ENCODE peak calls at places on chromosome 20, in four cellular contexts. One of them, this sample, is unnamed.

GRCh38 chr20:56418385-56418861 is 6.4 kb downstream of the CASS4 start:
- DNase-seq in fibroblast of pulmonary artery: peak
- DNase-seq in skeletal muscle cell: no peak
- DNase-seq in HepG2: no peak
- DNase-seq in this sample: no peak

GRCh38 chr20:51386586-51386985 is 155.9 kb downstream of the NFATC2 start:
- DNase-seq in fibroblast of pulmonary artery: no peak
- DNase-seq in skeletal muscle cell: no peak
- DNase-seq in HepG2: no peak
- DNase-seq in this sample: no peak

GRCh38 chr20:51091564-51092195 is 68.8 kb upstream of the KCNG1 start:
- DNase-seq in fibroblast of pulmonary artery: no peak
- DNase-seq in skeletal muscle cell: no peak
- DNase-seq in HepG2: no peak
- DNase-seq in this sample: no peak

GRCh38 chr20:7195704-7196103 is 428.2 kb downstream of the BMP2 start:
- DNase-seq in fibroblast of pulmonary artery: peak
- DNase-seq in skeletal muscle cell: peak
- DNase-seq in HepG2: no peak
- DNase-seq in this sample: no peak

GRCh38 chr20:14775778-14776177 is 438.4 kb upstream of the FLRT3 start:
- DNase-seq in fibroblast of pulmonary artery: peak
- DNase-seq in skeletal muscle cell: peak
- DNase-seq in HepG2: peak
- DNase-seq in this sample: no peak

GRCh38 chr20:33443006-33443511 is 504 bp downstream of the SNTA1 start:
- DNase-seq in fibroblast of pulmonary artery: no peak
- DNase-seq in skeletal muscle cell: no peak
- DNase-seq in HepG2: no peak
- DNase-seq in this sample: peak

GRCh38 chr20:3932277-3933073 is 43.3 kb downstream of the PANK2 start:
- DNase-seq in fibroblast of pulmonary artery: no peak
- DNase-seq in skeletal muscle cell: no peak
- DNase-seq in HepG2: no peak
- DNase-seq in this sample: no peak

GRCh38 chr20:37503256-37503927 is 17.7 kb upstream of the NNAT start:
- DNase-seq in fibroblast of pulmonary artery: no peak
- DNase-seq in skeletal muscle cell: no peak
- DNase-seq in HepG2: no peak
- DNase-seq in this sample: peak

GRCh38 chr20:588476-588875 is 21.6 kb downstream of the TCF15 start:
- DNase-seq in fibroblast of pulmonary artery: no peak
- DNase-seq in skeletal muscle cell: no peak
- DNase-seq in HepG2: no peak
- DNase-seq in this sample: no peak

GRCh38 chr20:41571006-41571405 is 47.2 kb downstream of the CHD6 start:
- DNase-seq in fibroblast of pulmonary artery: no peak
- DNase-seq in skeletal muscle cell: no peak
- DNase-seq in HepG2: no peak
- DNase-seq in this sample: no peak

GRCh38 chr20:17014217-17014616 is 212.6 kb upstream of the PCSK2 start:
- DNase-seq in fibroblast of pulmonary artery: no peak
- DNase-seq in skeletal muscle cell: no peak
- DNase-seq in HepG2: no peak
- DNase-seq in this sample: no peak

DNA sequence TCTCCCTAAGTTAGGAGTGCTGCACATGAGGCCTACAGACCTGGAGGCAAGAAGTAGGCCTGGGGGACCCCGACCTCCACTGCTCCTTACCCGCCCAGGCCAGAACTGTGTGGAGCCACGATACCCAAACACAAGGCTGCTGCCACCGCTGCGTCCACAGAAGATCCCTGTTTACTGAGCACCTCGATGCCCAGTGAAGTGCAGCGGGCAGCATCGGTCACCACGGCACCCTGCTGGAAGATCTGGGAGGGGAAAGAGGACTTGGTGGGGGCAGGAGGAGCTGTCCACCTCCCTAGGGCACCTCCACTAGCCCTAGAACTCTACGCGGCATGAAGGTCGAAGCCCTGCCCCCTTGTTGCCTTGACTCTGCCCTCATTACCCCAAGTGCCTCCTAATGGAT is 9.9 kb downstream of the GGT7 start:
- DNase-seq in fibroblast of pulmonary artery: no peak
- DNase-seq in skeletal muscle cell: no peak
- DNase-seq in HepG2: no peak
- DNase-seq in this sample: no peak
- H3K4me3 ChIP-seq in fibroblast of pulmonary artery: no peak
- H3K4me3 ChIP-seq in skeletal muscle cell: no peak
- H3K4me3 ChIP-seq in HepG2: no peak
- H3K4me3 ChIP-seq in this sample: no peak

DNA sequence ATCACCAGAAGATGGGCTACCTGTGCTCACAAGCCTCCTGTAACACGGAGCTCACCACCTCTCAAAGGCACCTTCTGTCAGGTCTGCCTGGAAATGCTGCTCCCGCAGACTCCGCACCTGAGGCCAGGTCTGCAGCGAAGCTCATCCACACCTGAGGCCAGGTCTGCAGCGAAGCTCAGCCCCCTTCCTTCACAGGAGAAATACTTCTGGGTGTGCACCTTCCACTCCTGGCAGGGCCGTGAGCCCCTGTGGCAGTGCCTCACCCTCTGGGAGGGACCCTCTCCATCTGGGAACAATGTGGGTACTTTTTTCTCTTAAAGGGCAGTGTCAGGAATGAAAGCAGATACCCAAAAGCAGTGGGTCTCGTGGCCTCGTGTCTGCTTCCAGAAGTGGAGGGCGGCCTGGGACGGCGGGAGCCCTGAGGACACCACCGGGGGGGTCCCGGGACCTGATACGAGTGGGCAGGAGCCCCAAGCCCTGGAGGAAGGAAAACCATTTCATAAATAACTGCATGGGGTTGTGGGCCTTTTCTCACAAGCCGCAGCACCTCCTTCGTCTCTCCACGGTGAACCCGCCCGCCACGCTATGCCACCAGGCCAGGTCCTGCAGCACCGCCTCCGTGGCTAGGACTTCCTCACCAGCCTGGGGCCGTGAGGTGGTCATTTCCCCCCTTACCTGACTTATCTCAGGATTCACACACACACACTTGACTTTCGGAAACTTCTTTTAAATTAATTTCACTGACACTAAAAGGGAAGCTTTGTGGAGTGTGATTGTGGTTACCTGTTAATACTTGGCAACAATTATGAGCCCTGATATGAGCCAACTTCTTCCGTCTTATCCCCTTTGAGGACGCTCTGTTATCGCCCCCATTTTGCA is 1.2 kb upstream of the SLCO4A1 start:
- DNase-seq in fibroblast of pulmonary artery: no peak
- DNase-seq in skeletal muscle cell: no peak
- DNase-seq in HepG2: no peak
- DNase-seq in this sample: no peak
- H3K4me3 ChIP-seq in fibroblast of pulmonary artery: no peak
- H3K4me3 ChIP-seq in skeletal muscle cell: no peak
- H3K4me3 ChIP-seq in HepG2: no peak
- H3K4me3 ChIP-seq in this sample: peak

GRCh38 chr20:38930242-38930569 is 4.0 kb downstream of the FAM83D start:
- DNase-seq in fibroblast of pulmonary artery: no peak
- DNase-seq in skeletal muscle cell: no peak
- DNase-seq in HepG2: no peak
- DNase-seq in this sample: no peak
- H3K4me3 ChIP-seq in fibroblast of pulmonary artery: no peak
- H3K4me3 ChIP-seq in skeletal muscle cell: no peak
- H3K4me3 ChIP-seq in HepG2: no peak
- H3K4me3 ChIP-seq in this sample: no peak

GRCh38 chr20:13213335-13213734 is 7.7 kb upstream of the ISM1 start:
- DNase-seq in fibroblast of pulmonary artery: no peak
- DNase-seq in skeletal muscle cell: no peak
- DNase-seq in HepG2: no peak
- DNase-seq in this sample: no peak

GRCh38 chr20:13212750-13213149 is 8.3 kb upstream of the ISM1 start:
- DNase-seq in fibroblast of pulmonary artery: no peak
- DNase-seq in skeletal muscle cell: no peak
- DNase-seq in HepG2: no peak
- DNase-seq in this sample: no peak

GRCh38 chr20:13207016-13207415 is 14.1 kb upstream of the ISM1 start:
- DNase-seq in fibroblast of pulmonary artery: no peak
- DNase-seq in skeletal muscle cell: no peak
- DNase-seq in HepG2: no peak
- DNase-seq in this sample: no peak

GRCh38 chr20:13216533-13216932 is 4.5 kb upstream of the ISM1 start:
- DNase-seq in fibroblast of pulmonary artery: no peak
- DNase-seq in skeletal muscle cell: no peak
- DNase-seq in HepG2: no peak
- DNase-seq in this sample: no peak

DNA sequence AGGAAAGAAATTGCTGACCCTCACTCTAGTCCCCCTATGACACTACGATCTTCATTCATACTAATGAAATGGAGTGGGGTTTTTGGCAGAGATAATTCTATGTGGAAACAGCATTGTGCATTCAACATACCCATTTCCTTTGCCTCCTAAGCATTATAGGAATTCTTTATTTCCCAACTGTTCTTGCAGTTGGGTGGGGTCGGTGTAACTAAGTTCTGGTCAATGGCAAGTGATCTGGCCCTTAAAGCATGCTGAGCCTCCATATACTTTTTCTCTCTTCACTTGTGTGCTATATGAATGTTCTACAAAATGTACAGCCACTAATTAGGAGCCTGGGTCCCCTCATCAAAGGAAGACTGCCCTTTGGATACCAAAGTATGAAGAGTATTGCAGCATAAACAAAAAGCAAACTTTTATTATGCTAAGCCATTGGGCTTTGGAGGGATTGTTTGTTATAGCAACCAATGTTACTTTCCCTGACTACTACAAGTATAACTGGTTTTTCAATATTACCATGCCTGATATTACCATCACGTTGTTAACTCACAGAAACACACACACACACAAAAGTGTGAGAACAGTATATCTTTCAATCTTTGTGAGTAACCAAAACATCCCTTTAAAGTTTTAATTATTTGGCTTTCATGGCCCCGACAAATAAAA is 9.0 kb upstream of the ISM1 start:
- DNase-seq in fibroblast of pulmonary artery: no peak
- DNase-seq in skeletal muscle cell: no peak
- DNase-seq in HepG2: no peak
- DNase-seq in this sample: no peak
- H3K4me3 ChIP-seq in fibroblast of pulmonary artery: no peak
- H3K4me3 ChIP-seq in skeletal muscle cell: no peak
- H3K4me3 ChIP-seq in HepG2: no peak
- H3K4me3 ChIP-seq in this sample: no peak

GRCh38 chr20:64065062-64065972 is 2.3 kb downstream of the TCEA2 start:
- DNase-seq in fibroblast of pulmonary artery: no peak
- DNase-seq in skeletal muscle cell: no peak
- DNase-seq in HepG2: no peak
- DNase-seq in this sample: no peak
- H3K4me3 ChIP-seq in fibroblast of pulmonary artery: no peak
- H3K4me3 ChIP-seq in skeletal muscle cell: no peak
- H3K4me3 ChIP-seq in HepG2: peak
- H3K4me3 ChIP-seq in this sample: no peak

DNA sequence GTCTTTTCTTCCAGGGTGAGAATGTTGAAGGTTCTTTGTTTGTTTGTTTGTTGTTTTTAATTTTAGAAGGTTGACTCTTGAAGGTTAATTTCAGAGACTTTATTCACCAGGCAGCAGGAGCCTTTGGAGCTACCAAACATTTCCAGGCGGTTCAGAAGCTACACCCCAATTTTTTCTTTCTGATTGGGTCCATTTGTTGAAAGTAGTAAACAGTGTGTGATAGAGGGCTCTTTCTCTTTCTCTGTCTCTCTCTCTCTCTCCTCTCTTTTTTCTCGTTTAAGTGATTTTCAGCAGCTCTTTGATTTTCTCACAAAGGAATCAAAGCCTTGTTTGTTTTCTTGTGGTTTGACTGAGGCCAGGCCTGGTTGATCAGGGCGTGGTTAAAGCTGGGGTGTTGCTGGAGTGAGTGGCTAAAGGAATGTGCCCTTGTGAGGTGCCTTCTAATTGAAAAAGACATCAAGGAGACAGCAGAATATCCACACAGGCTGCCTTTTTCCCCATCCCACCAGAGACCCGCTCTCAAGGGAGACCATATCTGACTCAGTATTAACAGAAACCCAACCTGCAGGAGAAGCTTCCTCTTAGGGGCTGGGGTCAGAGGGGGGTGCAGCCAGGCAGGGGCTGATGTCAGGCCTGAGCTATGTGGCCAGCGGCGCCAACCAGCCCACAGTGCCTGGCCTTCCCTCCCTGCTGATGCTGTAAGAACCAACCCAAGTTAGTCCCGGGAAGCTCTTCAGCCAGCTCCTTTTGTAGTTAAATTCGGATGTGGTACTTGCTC is 40.4 kb upstream of the NAA20 start:
- DNase-seq in fibroblast of pulmonary artery: peak
- DNase-seq in skeletal muscle cell: peak
- DNase-seq in HepG2: peak
- DNase-seq in this sample: peak
- H3K4me3 ChIP-seq in fibroblast of pulmonary artery: peak
- H3K4me3 ChIP-seq in skeletal muscle cell: peak
- H3K4me3 ChIP-seq in HepG2: no peak
- H3K4me3 ChIP-seq in this sample: peak

GRCh38 chr20:44887466-44887865 is 2.0 kb downstream of the YWHAB start:
- DNase-seq in fibroblast of pulmonary artery: no peak
- DNase-seq in skeletal muscle cell: no peak
- DNase-seq in HepG2: no peak
- DNase-seq in this sample: no peak
- H3K4me3 ChIP-seq in fibroblast of pulmonary artery: peak
- H3K4me3 ChIP-seq in skeletal muscle cell: peak
- H3K4me3 ChIP-seq in HepG2: peak
- H3K4me3 ChIP-seq in this sample: peak